ENCODE peak calls at places on chromosomes 16 and 17, in eight cellular contexts. N is bronchial epithelial cell, S is cardiac muscle cell, U is AG09309, W is HepG2, T is IMR-90, G is Calu3, F is MM.1S. R is an unnamed sample.

GRCh38 chr16:60346256-60346655 is 1612.1 kb upstream of the GOT2 start:
- DNase-seq in N (no peak), S (no peak), U (no peak), W (no peak), T (no peak), G (no peak), F (no peak), R (no peak)

GRCh38 chr17:3683054-3683511 is 12.9 kb downstream of the P2RX5 start:
- DNase-seq in N (no peak), S (peak; percentile 37), U (no peak), W (peak; percentile 27), T (no peak), G (peak; percentile 26), F (peak; percentile 68), R (no peak)

GRCh38 chr17:9363440-9364350 is 211.9 kb downstream of the STX8 start:
- DNase-seq in N (peak; percentile 84), S (no peak), U (no peak), W (no peak), T (peak; percentile 72), G (no peak), F (no peak), R (no peak)

GRCh38 chr16:16120044-16120381 is 103.3 kb downstream of the ABCC6 start:
- DNase-seq in N (no peak), S (no peak), U (no peak), W (no peak), T (no peak), G (no peak), F (no peak), R (no peak)

GRCh38 chr17:18025596-18026407 is 13.2 kb downstream of the ATPAF2 start:
- DNase-seq in N (peak; percentile 85), S (no peak), U (peak; percentile 24), W (no peak), T (peak; percentile 59), G (no peak), F (no peak), R (peak; percentile 77)

GRCh38 chr17:68210570-68210969 is 37.3 kb upstream of the AMZ2 start:
- DNase-seq in N (no peak), S (no peak), U (no peak), W (no peak), T (no peak), G (no peak), F (no peak), R (no peak)

GRCh38 chr16:69286941-69287713 is 24.0 kb upstream of the VPS4A start:
- DNase-seq in N (peak; percentile 56), S (peak; percentile 78), U (peak; percentile 60), W (peak; percentile 62), T (peak; percentile 78), G (peak; percentile 56), F (peak; percentile 73), R (peak; percentile 61)

GRCh38 chr16:83953796-83954576 is 946 bp downstream of the OSGIN1 start:
- DNase-seq in N (peak; percentile 64), S (peak; percentile 34), U (no peak), W (peak; percentile 73), T (peak; percentile 32), G (peak; percentile 48), F (peak; percentile 66), R (peak; percentile 30)

GRCh38 chr16:70768205-70768580 is 32.8 kb downstream of the VAC14 start:
- DNase-seq in N (no peak), S (no peak), U (no peak), W (no peak), T (no peak), G (no peak), F (no peak), R (no peak)

GRCh38 chr17:10116676-10117075 is 81.7 kb downstream of the GAS7 start:
- DNase-seq in N (no peak), S (no peak), U (no peak), W (no peak), T (no peak), G (no peak), F (no peak), R (no peak)

GRCh38 chr17:3730881-3731429 is 7.3 kb downstream of the HASPIN start:
- DNase-seq in N (no peak), S (no peak), U (no peak), W (no peak), T (peak; percentile 42), G (no peak), F (no peak), R (peak; percentile 12)

GRCh38 chr16:18805257-18805773 is 4.0 kb upstream of the ARL6IP1 start:
- DNase-seq in N (no peak), S (no peak), U (no peak), W (no peak), T (no peak), G (no peak), F (no peak), R (no peak)

GRCh38 chr16:87457724-87458423 is 35.0 kb downstream of the ZCCHC14 start:
- DNase-seq in N (peak; percentile 89), S (no peak), U (peak; percentile 98), W (no peak), T (peak; percentile 99), G (peak; percentile 74), F (no peak), R (peak; percentile 97)

GRCh38 chr17:19753049-19753444 is 4.9 kb upstream of the ALDH3A1 start:
- DNase-seq in N (peak; percentile 93), S (no peak), U (peak; percentile 67), W (no peak), T (peak; percentile 60), G (peak; percentile 79), F (no peak), R (peak; percentile 65)

GRCh38 chr17:37399404-37399803 is 7.2 kb downstream of the ACACA start:
- DNase-seq in N (peak; percentile 65), S (no peak), U (no peak), W (no peak), T (peak; percentile 19), G (peak; percentile 42), F (no peak), R (no peak)

GRCh38 chr17:62966426-62967110 is 533 bp downstream of the TANC2 start:
- DNase-seq in N (peak; percentile 40), S (peak; percentile 65), U (no peak), W (no peak), T (peak; percentile 18), G (peak; percentile 11), F (no peak), R (no peak)

GRCh38 chr17:58279736-58280479 is 827 bp downstream of the MPO start:
- DNase-seq in N (no peak), S (no peak), U (no peak), W (no peak), T (no peak), G (no peak), F (peak; percentile 38), R (no peak)

GRCh38 chr16:81524382-81524781 is 79.8 kb downstream of the CMIP start:
- DNase-seq in N (no peak), S (no peak), U (no peak), W (no peak), T (no peak), G (no peak), F (no peak), R (no peak)

GRCh38 chr16:1132431-1132830 is 20.5 kb upstream of the CACNA1H start:
- DNase-seq in N (no peak), S (no peak), U (no peak), W (no peak), T (no peak), G (no peak), F (no peak), R (no peak)

GRCh38 chr17:31722251-31723056 is 136.6 kb downstream of the COPRS start:
- DNase-seq in N (no peak), S (no peak), U (peak; percentile 7), W (no peak), T (peak; percentile 70), G (no peak), F (no peak), R (peak; percentile 79)
- TF ChIP-seq CTCF in N (no peak), S (no peak), U (no peak), W (no peak), T (no peak), G (no peak), F (no peak), R (no peak)

GRCh38 chr16:2468142-2468724 is 2.9 kb upstream of the NTN3 start:
- DNase-seq in N (peak; percentile 69), S (peak; percentile 54), U (no peak), W (no peak), T (peak; percentile 11), G (peak; percentile 43), F (no peak), R (no peak)

GRCh38 chr16:2466667-2467300 is 4.3 kb upstream of the NTN3 start:
- DNase-seq in N (no peak), S (no peak), U (no peak), W (no peak), T (no peak), G (no peak), F (no peak), R (no peak)

GRCh38 chr16:2464333-2464732 is 4.4 kb downstream of the TEDC2 start:
- DNase-seq in N (no peak), S (no peak), U (no peak), W (no peak), T (no peak), G (no peak), F (no peak), R (no peak)

GRCh38 chr16:2467301-2468141 is 3.6 kb upstream of the NTN3 start:
- DNase-seq in N (peak; percentile 32), S (peak; percentile 68), U (no peak), W (no peak), T (peak; percentile 72), G (peak; percentile 64), F (no peak), R (peak; percentile 46)

GRCh38 chr16:2465653-2466415 is 5.3 kb upstream of the NTN3 start:
- DNase-seq in N (no peak), S (no peak), U (no peak), W (no peak), T (no peak), G (no peak), F (no peak), R (no peak)
- TF ChIP-seq CTCF in N (peak; percentile 15), S (peak; percentile 28), U (peak; percentile 24), W (peak; percentile 46), T (peak; percentile 23), G (no peak), F (peak; percentile 12), R (peak; percentile 60)

DNA sequence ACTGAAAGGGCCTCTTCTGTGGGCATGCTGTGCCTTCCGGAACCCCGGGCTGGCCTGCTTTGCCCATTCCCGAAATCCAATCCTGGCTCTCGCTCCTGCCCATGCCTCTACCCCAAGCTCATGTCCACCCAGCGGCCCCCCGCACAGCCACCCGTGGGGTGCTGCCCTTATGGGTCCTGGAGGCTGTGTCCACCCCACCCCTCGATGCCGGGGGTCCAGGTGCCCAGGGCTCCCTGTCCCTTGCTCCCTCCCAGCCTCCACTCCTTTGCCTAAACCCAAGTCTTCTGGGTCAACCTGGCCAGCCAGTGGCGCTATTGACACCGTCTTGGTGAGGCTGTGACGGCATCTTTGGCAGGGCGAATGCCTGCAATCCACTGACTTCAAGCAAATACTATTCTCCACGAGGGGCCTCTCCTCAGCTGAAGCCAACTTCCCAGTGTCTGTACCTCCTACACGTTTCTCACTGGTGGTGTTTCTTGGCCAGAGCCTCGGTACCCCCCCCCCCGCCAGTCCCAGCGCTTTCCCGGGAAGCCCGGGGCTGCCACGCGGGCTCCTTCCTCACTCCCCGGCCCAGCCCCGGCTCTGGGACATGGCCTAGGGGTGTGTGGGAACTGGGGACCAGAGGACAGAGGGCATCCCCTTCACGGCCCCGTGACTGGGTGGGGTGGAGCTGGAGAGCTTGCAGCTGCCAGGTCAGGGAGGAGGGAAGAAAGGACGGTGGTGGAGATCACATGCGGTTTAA is 12.2 kb upstream of the DUS1L start:
- DNase-seq in N (no peak), S (no peak), U (no peak), W (no peak), T (no peak), G (no peak), F (no peak), R (no peak)
- TF ChIP-seq CTCF in N (no peak), S (no peak), U (no peak), W (peak; percentile 58), T (no peak), G (no peak), F (no peak), R (no peak)

GRCh38 chr16:56781565-56781964 is 51.6 kb downstream of the NUP93 start:
- DNase-seq in N (no peak), S (no peak), U (no peak), W (no peak), T (no peak), G (no peak), F (no peak), R (no peak)
- TF ChIP-seq CTCF in N (no peak), S (no peak), U (no peak), W (no peak), T (no peak), G (no peak), F (no peak), R (no peak)

R was measured in HFFc6.